ENCODE peak calls at places on chromosomes 6 and 20, in nine cellular contexts. X is cardiac septum, V is pancreas, I is KG1, R is Daoy, E is activated gamma-delta T cell treated with Interleukin-2 at 50 U/mL for 16 hours, Q is upper lobe of right lung, Y is LHCN-M2, M is right cardiac atrium. S is an unnamed sample.

GRCh38 chr20:34729416-34729815 is 25.3 kb downstream of the TP53INP2 start:
- DNase-seq in X (no peak), V (no peak), I (no peak), R (no peak), E (no peak), Q (no peak), Y (no peak), M (no peak), S (no peak)

GRCh38 chr20:7882076-7882475 is 58.2 kb downstream of the HAO1 start:
- DNase-seq in X (no peak), V (no peak), I (no peak), R (no peak), E (no peak), Q (no peak), Y (no peak), M (no peak), S (no peak)

GRCh38 chr6:114119056-114119455 is 148.1 kb upstream of the HDAC2 start:
- DNase-seq in X (no peak), V (no peak), I (no peak), R (no peak), E (no peak), Q (no peak), Y (no peak), M (no peak), S (no peak)

GRCh38 chr6:169640983-169641382 is 60.8 kb downstream of the WDR27 start:
- DNase-seq in X (peak), V (no peak), I (no peak), R (no peak), E (no peak), Q (no peak), Y (no peak), M (no peak), S (no peak)

GRCh38 chr6:2157441-2158127 is 87.8 kb downstream of the GMDS start:
- DNase-seq in X (no peak), V (no peak), I (no peak), R (peak), E (no peak), Q (no peak), Y (peak), M (no peak), S (no peak)

GRCh38 chr6:110881929-110882629 is 7.5 kb downstream of the AMD1 start:
- DNase-seq in X (no peak), V (no peak), I (no peak), R (no peak), E (no peak), Q (no peak), Y (no peak), M (no peak), S (no peak)

GRCh38 chr20:61861054-61861841 is 204.4 kb downstream of the TAF4 start:
- DNase-seq in X (no peak), V (no peak), I (no peak), R (no peak), E (no peak), Q (no peak), Y (no peak), M (no peak), S (no peak)

GRCh38 chr6:6283747-6284146 is 36.7 kb downstream of the F13A1 start:
- DNase-seq in X (no peak), V (no peak), I (no peak), R (no peak), E (no peak), Q (no peak), Y (no peak), M (no peak), S (no peak)

GRCh38 chr6:1363729-1364572 is 25.4 kb upstream of the FOXF2 start:
- DNase-seq in X (no peak), V (no peak), I (no peak), R (peak), E (no peak), Q (no peak), Y (no peak), M (no peak), S (no peak)

GRCh38 chr6:33731751-33732282 is 14.9 kb downstream of the IP6K3 start:
- DNase-seq in X (no peak), V (peak), I (no peak), R (no peak), E (no peak), Q (no peak), Y (no peak), M (no peak), S (no peak)

GRCh38 chr6:105484238-105485161 is 81.6 kb upstream of the PREP start:
- DNase-seq in X (no peak), V (no peak), I (peak), R (peak), E (no peak), Q (no peak), Y (peak), M (no peak), S (peak)

GRCh38 chr6:138795809-138796469 is at the start of gene ECT2L:
- DNase-seq in X (peak), V (peak), I (no peak), R (no peak), E (no peak), Q (peak), Y (peak), M (peak), S (no peak)

GRCh38 chr20:32649697-32650471 is 23.9 kb downstream of the C20orf203 start:
- DNase-seq in X (no peak), V (no peak), I (no peak), R (no peak), E (no peak), Q (no peak), Y (no peak), M (no peak), S (no peak)